ENCODE peak calls at places on chromosomes 5 and 9, in seven cellular contexts. Y is GM23248; D is EL; N is pons; V is stimulated activated CD8-positive, alpha-beta memory T cell treated with anti-CD3 and anti-CD28 coated beads, Interleukin-4, amount 100 ng/mL, for 1 hour; R is frontal cortex; U is heart right ventricle. Q is an unnamed sample.
A peak's percentile ranks its signal among the peaks of the same experiment; 100 is the strongest.

GRCh38 chr9:134605969-134606363 is 35.6 kb upstream of the COL5A1 start:
- DNase-seq in V (no peak), R (no peak), D (no peak), N (no peak), U (no peak), Y (no peak), Q (no peak)

GRCh38 chr5:127425868-127426267 is 91.6 kb upstream of the PRRC1 start:
- DNase-seq in D (no peak), R (no peak), U (no peak), Y (no peak), N (no peak), V (no peak), Q (no peak)

GRCh38 chr9:20447291-20447690 is 175.0 kb downstream of the MLLT3 start:
- DNase-seq in R (no peak), N (no peak), V (no peak), U (no peak), D (no peak), Y (peak; percentile 3), Q (no peak)

GRCh38 chr9:801399-802071 is 40.0 kb upstream of the DMRT1 start:
- DNase-seq in N (no peak), D (peak; percentile 82), V (no peak), Y (peak; percentile 15), R (no peak), U (no peak), Q (no peak)

GRCh38 chr9:94813379-94813778 is 86.9 kb downstream of the AOPEP start:
- DNase-seq in R (no peak), N (no peak), V (no peak), Y (no peak), U (no peak), D (no peak), Q (no peak)

GRCh38 chr5:114305402-114306207 is 56.3 kb upstream of the KCNN2 start:
- DNase-seq in Y (peak; percentile 10), U (no peak), V (no peak), N (peak; percentile 23), R (no peak), D (peak; percentile 61), Q (no peak)

GRCh38 chr5:172943906-172944305 is 15.3 kb upstream of the RPL26L1 start:
- DNase-seq in U (no peak), R (no peak), D (no peak), V (no peak), Y (no peak), N (no peak), Q (no peak)

GRCh38 chr9:134644715-134645606 is 3.4 kb downstream of the COL5A1 start:
- DNase-seq in D (peak; percentile 99), N (peak; percentile 26), Y (peak; percentile 98), U (peak; percentile 76), R (peak; percentile 44), V (no peak), Q (no peak)

GRCh38 chr9:116154976-116155699 is 1.5 kb downstream of the PAPPA start:
- DNase-seq in D (peak; percentile 71), U (peak; percentile 14), Y (peak; percentile 71), R (no peak), N (no peak), V (no peak), Q (no peak)

GRCh38 chr5:119080975-119081374 is 10.1 kb downstream of the DMXL1 start:
- DNase-seq in V (no peak), D (no peak), U (no peak), N (no peak), R (no peak), Y (peak; percentile 7), Q (no peak)

GRCh38 chr9:134826336-134827246 is 54.0 kb upstream of the FCN2 start:
- DNase-seq in U (no peak), V (no peak), D (no peak), Y (no peak), N (no peak), R (peak; percentile 54), Q (no peak)

GRCh38 chr9:22237497-22238363 is 208.9 kb upstream of the DMRTA1 start:
- DNase-seq in N (no peak), Y (peak; percentile 93), V (no peak), U (no peak), D (peak; percentile 91), R (no peak), Q (no peak)